ENCODE peak calls at places on chromosome 11, in ten cellular contexts. Z is bronchial epithelial cell, R is testis, H is endodermal cell, N is nephron progenitor cell, W is right lobe of liver, J is lung, B is OCI-LY7, I is tibial nerve, U is GM13976. F is an unnamed sample.
A peak's percentile ranks its signal among the peaks of the same experiment; 100 is the strongest.

GRCh38 chr11:107387666-107388065 is 70.0 kb downstream of the CWF19L2 start:
- DNase-seq in Z (no peak), R (no peak), H (no peak), N (no peak), W (no peak), J (no peak), B (no peak), I (no peak), U (no peak), F (no peak)

GRCh38 chr11:76574406-76574805 is 96.1 kb downstream of the LRRC32 start:
- DNase-seq in Z (no peak), R (no peak), H (no peak), N (no peak), W (no peak), J (no peak), B (no peak), I (no peak), U (no peak), F (no peak)

GRCh38 chr11:69537126-69537525 is 55.7 kb downstream of the LINC01488 start:
- DNase-seq in Z (no peak), R (no peak), H (no peak), N (no peak), W (peak; percentile 39), J (no peak), B (no peak), I (no peak), U (no peak), F (no peak)

GRCh38 chr11:127056338-127056971 is 55.9 kb upstream of the KIRREL3 start:
- DNase-seq in Z (no peak), R (no peak), H (no peak), N (peak; percentile 16), W (no peak), J (no peak), B (no peak), I (no peak), U (no peak), F (no peak)

GRCh38 chr11:35234836-35235235 is 95.9 kb downstream of the CD44 start:
- DNase-seq in Z (no peak), R (no peak), H (no peak), N (no peak), W (no peak), J (no peak), B (no peak), I (no peak), U (no peak), F (no peak)

GRCh38 chr11:100777736-100778135 is 90.6 kb downstream of the ARHGAP42 start:
- DNase-seq in Z (no peak), R (no peak), H (no peak), N (no peak), W (no peak), J (no peak), B (no peak), I (no peak), U (no peak), F (no peak)

GRCh38 chr11:2860636-2861035 is 24.9 kb downstream of the CDKN1C start:
- DNase-seq in Z (no peak), R (no peak), H (no peak), N (no peak), W (no peak), J (no peak), B (no peak), I (no peak), U (no peak), F (no peak)

GRCh38 chr11:42524534-42525227 is 787.1 kb upstream of the API5 start:
- DNase-seq in Z (peak; percentile 47), R (peak; percentile 77), H (peak; percentile 93), N (peak; percentile 73), W (no peak), J (peak; percentile 33), B (peak; percentile 50), I (peak; percentile 65), U (peak; percentile 32), F (peak; percentile 59)

GRCh38 chr11:34449013-34449412 is 10.3 kb downstream of the CAT start:
- DNase-seq in Z (no peak), R (no peak), H (no peak), N (no peak), W (no peak), J (no peak), B (peak; percentile 39), I (no peak), U (no peak), F (no peak)

GRCh38 chr11:128911239-128911638 is 20.1 kb downstream of the KCNJ5 start:
- DNase-seq in Z (no peak), R (no peak), H (no peak), N (no peak), W (no peak), J (no peak), B (no peak), I (no peak), U (no peak), F (no peak)

GRCh38 chr11:69746780-69747742 is 28.1 kb downstream of the FGF4 start:
- DNase-seq in Z (no peak), R (no peak), H (no peak), N (peak; percentile 31), W (no peak), J (no peak), B (no peak), I (no peak), U (no peak), F (no peak)

GRCh38 chr11:82906236-82906635 is 4.7 kb downstream of the DDIAS start:
- DNase-seq in Z (peak; percentile 29), R (no peak), H (no peak), N (no peak), W (no peak), J (no peak), B (peak; percentile 79), I (no peak), U (no peak), F (no peak)

GRCh38 chr11:93330446-93330984 is at the start of gene DEUP1:
- DNase-seq in Z (no peak), R (peak; percentile 51), H (peak; percentile 79), N (peak; percentile 90), W (peak; percentile 62), J (peak; percentile 41), B (no peak), I (no peak), U (peak; percentile 52), F (peak; percentile 80)

GRCh38 chr11:19889531-19889930 is 176.9 kb downstream of the NAV2 start:
- DNase-seq in Z (no peak), R (no peak), H (no peak), N (no peak), W (no peak), J (no peak), B (no peak), I (no peak), U (no peak), F (no peak)

GRCh38 chr11:26332572-26332915 is 614 bp downstream of the ANO3 start:
- DNase-seq in Z (no peak), R (no peak), H (no peak), N (no peak), W (no peak), J (no peak), B (no peak), I (no peak), U (no peak), F (no peak)

GRCh38 chr11:26333906-26334305 is 2.0 kb downstream of the ANO3 start:
- DNase-seq in Z (peak; percentile 67), R (no peak), H (no peak), N (no peak), W (no peak), J (no peak), B (no peak), I (no peak), U (no peak), F (no peak)

GRCh38 chr11:26330255-26330654 is 1.7 kb upstream of the ANO3 start:
- DNase-seq in Z (no peak), R (no peak), H (no peak), N (no peak), W (no peak), J (no peak), B (no peak), I (no peak), U (no peak), F (no peak)

GRCh38 chr11:26335903-26336302 is 4.0 kb downstream of the ANO3 start:
- DNase-seq in Z (no peak), R (no peak), H (no peak), N (no peak), W (no peak), J (no peak), B (no peak), I (no peak), U (no peak), F (no peak)

GRCh38 chr11:26331911-26332571 is at the start of gene ANO3:
- DNase-seq in Z (peak; percentile 23), R (peak; percentile 85), H (peak; percentile 97), N (peak; percentile 95), W (peak; percentile 69), J (peak; percentile 66), B (no peak), I (peak; percentile 5), U (peak; percentile 67), F (peak; percentile 86)
- TF ChIP-seq CTCF in Z (peak; percentile 39), R (peak; percentile 47), H (peak; percentile 84), N (peak; percentile 77), W (peak; percentile 36), J (no peak), B (no peak), I (peak; percentile 26), U (peak; percentile 15), F (peak; percentile 77)

GRCh38 chr11:61294717-61295595 is at the start of gene VWCE:
- DNase-seq in Z (peak; percentile 26), R (peak; percentile 60), H (peak; percentile 91), N (peak; percentile 86), W (peak; percentile 76), J (no peak), B (peak; percentile 89), I (peak; percentile 20), U (peak; percentile 95), F (peak; percentile 65)
- TF ChIP-seq CTCF in Z (peak; percentile 48), R (no peak), H (peak; percentile 52), N (no peak), W (peak; percentile 50), J (no peak), B (peak; percentile 62), I (no peak), U (peak; percentile 63), F (peak; percentile 31)

DNA sequence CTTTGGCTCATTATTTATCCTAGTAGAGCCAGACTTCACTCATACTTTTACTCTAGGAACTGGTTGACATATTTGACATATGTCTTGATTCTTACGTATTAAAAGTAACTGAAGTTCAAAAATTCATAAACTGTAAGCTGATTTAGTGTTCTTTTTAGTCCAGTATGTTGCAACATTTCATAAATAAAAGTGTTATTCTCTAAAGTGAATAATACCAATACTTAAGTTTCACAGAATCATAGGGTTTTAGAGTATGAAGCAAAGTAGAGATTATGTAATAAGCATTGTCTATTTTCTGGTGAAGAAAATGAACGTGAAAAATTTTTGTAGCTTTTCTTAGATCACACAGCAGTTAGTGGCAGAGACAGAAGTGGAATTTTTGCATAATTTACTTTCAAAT is 225.7 kb downstream of the TMEM135 start:
- DNase-seq in Z (no peak), R (no peak), H (no peak), N (no peak), W (no peak), J (no peak), B (no peak), I (no peak), U (no peak), F (no peak)
- TF ChIP-seq CTCF in Z (no peak), R (no peak), H (no peak), N (no peak), W (no peak), J (no peak), B (no peak), I (no peak), U (no peak), F (no peak)

DNA sequence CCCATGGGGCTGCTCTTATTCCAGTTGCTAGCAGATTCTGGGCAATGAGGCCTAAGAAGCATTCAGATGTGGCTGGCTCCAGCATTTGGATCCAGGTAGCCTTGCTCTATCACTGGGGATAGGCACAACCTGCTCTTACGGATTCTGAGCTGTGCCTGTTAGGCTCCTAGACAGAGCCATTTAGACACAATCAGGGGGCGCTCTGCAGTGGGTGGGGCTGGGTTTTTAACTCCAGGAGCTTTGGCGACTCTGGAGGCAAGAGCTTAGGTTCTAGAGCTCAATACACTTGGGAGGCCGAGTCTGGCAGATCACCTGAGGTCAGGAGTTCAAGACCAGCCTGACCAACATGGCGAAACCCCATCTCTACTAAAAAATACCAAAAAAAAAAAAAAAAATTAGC is 32.0 kb downstream of the KCNC1 start:
- DNase-seq in Z (no peak), R (no peak), H (peak; percentile 75), N (peak; percentile 0), W (no peak), J (no peak), B (no peak), I (no peak), U (no peak), F (no peak)
- TF ChIP-seq CTCF in Z (peak; percentile 1), R (no peak), H (peak; percentile 70), N (no peak), W (no peak), J (no peak), B (peak; percentile 19), I (no peak), U (no peak), F (peak; percentile 22)